ENCODE peak calls at places on chromosomes 7 and 10, in five cellular contexts. V is iris pigment epithelial cell, M is H54, W is brain microvascular endothelial cell, I is GM23248. H is an unnamed sample.
A peak's percentile ranks its signal among the peaks of the same experiment; 100 is the strongest.

GRCh38 chr10:1486841-1487240 is 250.5 kb downstream of the ADARB2 start:
- DNase-seq in V (no peak), M (no peak), W (no peak), I (no peak), H (no peak)

GRCh38 chr7:112876877-112877276 is 86.7 kb upstream of the TMEM168 start:
- DNase-seq in V (peak; percentile 56), M (no peak), W (no peak), I (peak; percentile 13), H (no peak)

GRCh38 chr10:11827414-11827813 is 4.3 kb downstream of the PROSER2 start:
- DNase-seq in V (no peak), M (no peak), W (no peak), I (no peak), H (no peak)

GRCh38 chr7:34687529-34687928 is 29.5 kb downstream of the NPSR1 start:
- DNase-seq in V (no peak), M (no peak), W (no peak), I (no peak), H (no peak)

GRCh38 chr7:107754642-107755041 is 10.7 kb downstream of the CBLL1 start:
- DNase-seq in V (no peak), M (no peak), W (no peak), I (peak; percentile 4), H (no peak)

GRCh38 chr10:132299381-132300336 is 8.1 kb downstream of the STK32C start:
- DNase-seq in V (no peak), M (no peak), W (no peak), I (no peak), H (no peak)

GRCh38 chr7:26603631-26604030 is 260.8 kb downstream of the SKAP2 start:
- DNase-seq in V (peak; percentile 5), M (peak; percentile 31), W (no peak), I (no peak), H (peak; percentile 99)

GRCh38 chr7:130909881-130910672 is 176.1 kb upstream of the KLF14 start:
- DNase-seq in V (no peak), M (no peak), W (no peak), I (peak; percentile 79), H (no peak)

GRCh38 chr10:82160291-82160690 is 285.3 kb downstream of the NRG3 start:
- DNase-seq in V (no peak), M (no peak), W (no peak), I (no peak), H (no peak)

GRCh38 chr7:45080265-45080957 is 8.4 kb downstream of the NACAD start:
- DNase-seq in V (no peak), M (no peak), W (no peak), I (peak; percentile 23), H (no peak)

GRCh38 chr10:116669832-116670644 is 49.3 kb downstream of the PNLIPRP2 start:
- DNase-seq in V (no peak), M (no peak), W (no peak), I (peak; percentile 30), H (no peak)

GRCh38 chr10:317219-317868 is 182.1 kb downstream of the ZMYND11 start:
- DNase-seq in V (no peak), M (no peak), W (no peak), I (peak; percentile 78), H (no peak)

GRCh38 chr7:151274376-151274760 is 25.9 kb upstream of the SMARCD3 start:
- DNase-seq in V (no peak), M (no peak), W (no peak), I (no peak), H (no peak)

GRCh38 chr7:38222481-38223096 is 44.5 kb downstream of the STARD3NL start:
- DNase-seq in V (peak; percentile 59), M (peak; percentile 21), W (peak; percentile 43), I (peak; percentile 64), H (peak; percentile 20)

GRCh38 chr10:17113889-17114288 is 15.7 kb downstream of the CUBN start:
- DNase-seq in V (peak; percentile 61), M (no peak), W (no peak), I (peak; percentile 76), H (no peak)

GRCh38 chr10:114334301-114334700 is 70.0 kb downstream of the AFAP1L2 start:
- DNase-seq in V (no peak), M (no peak), W (no peak), I (no peak), H (no peak)

GRCh38 chr7:516216-516605 is 3.4 kb downstream of the PDGFA start:
- DNase-seq in V (peak; percentile 30), M (no peak), W (no peak), I (no peak), H (no peak)

GRCh38 chr7:134773164-134773563 is 6.3 kb upstream of the CALD1 start:
- DNase-seq in V (no peak), M (no peak), W (no peak), I (no peak), H (no peak)

GRCh38 chr10:47449102-47449978 is 34.6 kb downstream of the ANXA8 start:
- DNase-seq in V (no peak), M (no peak), W (no peak), I (no peak), H (no peak)

GRCh38 chr10:99002392-99002791 is 233.3 kb downstream of the HPSE2 start:
- DNase-seq in V (no peak), M (no peak), W (no peak), I (no peak), H (no peak)

GRCh38 chr7:72286486-72286885 is 125.7 kb downstream of the CALN1 start:
- DNase-seq in V (no peak), M (no peak), W (no peak), I (no peak), H (no peak)

GRCh38 chr10:95356190-95356955 is 65.6 kb upstream of the PDLIM1 start:
- DNase-seq in V (no peak), M (no peak), W (no peak), I (no peak), H (no peak)

GRCh38 chr7:116229359-116229758 is 19.0 kb downstream of the TES start:
- DNase-seq in V (no peak), M (no peak), W (no peak), I (no peak), H (no peak)

GRCh38 chr7:50837965-50838364 is 55.3 kb upstream of the GRB10 start:
- DNase-seq in V (peak; percentile 52), M (peak; percentile 61), W (peak; percentile 96), I (peak; percentile 73), H (peak; percentile 28)

GRCh38 chr10:97731346-97732051 is 5.4 kb upstream of the ZFYVE27 start:
- DNase-seq in V (peak; percentile 66), M (no peak), W (peak; percentile 67), I (peak; percentile 89), H (no peak)

GRCh38 chr7:66146701-66147100 is 32.1 kb downstream of the CRCP start:
- DNase-seq in V (peak; percentile 71), M (no peak), W (no peak), I (peak; percentile 72), H (no peak)

GRCh38 chr10:96339956-96340904 is 18.6 kb downstream of the OPALIN start:
- DNase-seq in V (peak; percentile 82), M (peak; percentile 63), W (peak; percentile 72), I (peak; percentile 83), H (peak; percentile 46)

GRCh38 chr10:96089116-96089515 is 41.0 kb upstream of the ZNF518A start:
- DNase-seq in V (no peak), M (no peak), W (no peak), I (no peak), H (no peak)

GRCh38 chr7:34523233-34523918 is 134.6 kb upstream of the NPSR1 start:
- DNase-seq in V (peak; percentile 25), M (no peak), W (peak; percentile 65), I (peak; percentile 31), H (no peak)

GRCh38 chr10:274866-275265 is 139.6 kb downstream of the ZMYND11 start:
- DNase-seq in V (no peak), M (no peak), W (no peak), I (no peak), H (no peak)